ENCODE peak calls at places on chromosomes 6 and 20, in five cellular contexts. Q, K, A, Y and M are unnamed samples. For H3K4me1, the result is how much of the 10 kb centered on the place peaks cover.

GRCh38 chr6:158837684-158838625 is 18.8 kb upstream of the EZR start:
- DNase-seq in A (peak), Q (no peak), Y (no peak), K (no peak), M (no peak)

GRCh38 chr6:54586251-54586650 is 260.3 kb upstream of the FAM83B start:
- DNase-seq in A (no peak), Y (no peak), Q (no peak), K (no peak), M (no peak)

GRCh38 chr6:84027340-84028183 is 6.0 kb upstream of the MRAP2 start:
- DNase-seq in K (no peak), Q (no peak), A (peak), Y (peak), M (no peak)

GRCh38 chr6:31928672-31928939 is 1.1 kb downstream of the C2 start:
- DNase-seq in A (no peak), Y (no peak), K (no peak), Q (no peak), M (no peak)

GRCh38 chr6:7827142-7827541 is 83.4 kb downstream of the TXNDC5 start:
- DNase-seq in A (peak), Y (no peak), Q (no peak), K (no peak), M (peak)

GRCh38 chr6:138404666-138405337 is 779 bp downstream of the HEBP2 start:
- DNase-seq in Q (no peak), K (peak), A (peak), Y (peak), M (peak)

GRCh38 chr6:130313206-130313605 is 52.6 kb upstream of the TMEM200A start:
- DNase-seq in A (no peak), K (no peak), Q (no peak), Y (no peak), M (no peak)

GRCh38 chr20:35657271-35657670 is 7.4 kb downstream of the CPNE1 start:
- DNase-seq in Q (no peak), Y (no peak), K (no peak), A (no peak), M (no peak)

DNA sequence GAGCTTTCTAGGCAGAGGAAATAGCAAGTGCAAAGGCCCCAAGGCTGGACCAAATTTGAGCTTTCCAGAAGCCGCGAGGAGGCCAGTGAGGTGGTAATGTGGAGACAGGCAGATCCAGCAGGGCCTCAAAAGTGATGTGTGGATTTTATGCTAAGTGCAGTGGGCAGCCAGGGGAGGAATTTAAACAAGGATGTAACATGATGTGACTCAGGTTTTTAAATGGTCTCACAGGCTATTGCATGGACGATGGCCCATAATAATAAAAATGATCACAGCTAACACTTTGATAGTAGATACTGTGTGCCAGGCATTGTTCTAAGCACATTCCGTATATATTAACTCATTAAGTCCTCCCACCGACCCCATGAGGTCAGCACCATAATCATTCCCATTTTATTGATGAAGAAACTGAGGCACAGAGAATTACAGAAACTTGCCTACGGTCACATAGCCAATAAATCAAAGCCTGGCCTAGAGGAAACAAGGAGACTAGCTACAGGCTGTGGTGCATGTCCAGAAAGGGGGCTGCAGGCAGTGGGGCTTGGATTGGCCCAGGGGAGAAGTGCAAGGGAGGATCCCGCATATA is 18.0 kb upstream of the PREX1 start:
- DNase-seq in Y (no peak), A (no peak), Q (no peak), K (no peak), M (no peak)
- H3K4me1 ChIP-seq in Y (under half), A (under half), Q (under half), K (under half), M (under half)

DNA sequence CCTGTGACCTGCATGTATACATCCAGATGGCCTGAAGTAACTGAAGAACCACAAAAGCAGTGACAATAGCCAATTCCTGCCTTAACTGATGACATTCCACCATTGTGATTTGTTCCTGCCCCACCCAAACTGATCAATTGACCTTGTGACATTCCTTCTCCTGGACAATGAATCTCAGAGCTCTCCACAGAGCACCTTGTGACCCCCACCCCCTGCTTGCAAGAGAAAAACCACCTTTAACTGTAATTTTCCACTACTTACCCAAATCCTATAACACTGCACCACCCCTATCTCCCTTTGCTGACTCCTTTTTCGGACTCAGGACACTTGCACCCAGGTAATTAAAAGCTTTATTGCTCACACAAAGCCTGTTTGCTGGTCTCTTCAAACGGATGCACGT is 302.7 kb upstream of the GJE1 start:
- DNase-seq in A (no peak), Q (peak), Y (no peak), K (no peak), M (no peak)
- H3K27ac ChIP-seq in A (no peak), Q (peak), Y (no peak), K (no peak), M (no peak)

GRCh38 chr6:25314776-25315175 is 35.6 kb downstream of the CARMIL1 start:
- DNase-seq in Q (no peak), Y (no peak), A (no peak), K (no peak), M (no peak)
- H3K4me1 ChIP-seq in Q (under half), Y (under half), A (under half), K (under half), M (under half)

DNA sequence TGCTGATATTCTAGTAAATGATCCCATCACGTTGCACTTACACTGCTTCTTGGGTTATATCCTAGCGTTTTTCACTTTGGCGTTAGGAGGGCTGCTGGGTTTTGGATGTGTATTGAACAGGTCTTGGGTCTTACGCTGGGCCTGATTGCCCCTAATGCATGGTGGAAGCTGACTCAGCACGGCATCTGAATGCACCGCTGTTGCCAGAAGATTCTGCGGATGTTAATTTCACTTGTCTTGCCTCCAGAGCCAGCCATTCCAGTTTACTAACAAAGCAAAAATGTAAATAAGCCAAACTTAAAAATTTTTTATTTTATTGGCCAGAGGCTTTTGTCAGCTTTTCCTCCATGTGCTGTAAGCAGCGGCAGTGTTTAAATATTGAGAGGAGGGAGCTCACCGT is 233.5 kb downstream of the TMEM242 start:
- DNase-seq in Y (no peak), A (no peak), Q (no peak), K (no peak), M (no peak)
- H3K27ac ChIP-seq in Y (no peak), A (no peak), Q (peak), K (no peak), M (peak)

GRCh38 chr20:57440678-57441509 is 49.7 kb downstream of the RBM38 start:
- DNase-seq in Q (no peak), Y (peak), A (peak), K (peak), M (peak)
- H3K4me1 ChIP-seq in Q (under half), Y (under half), A (under half), K (under half), M (half or more)

GRCh38 chr20:43776691-43777090 is 49.9 kb upstream of the GTSF1L start:
- DNase-seq in A (no peak), Y (no peak), Q (no peak), K (no peak), M (no peak)
- H3K27ac ChIP-seq in A (no peak), Y (no peak), Q (no peak), K (no peak), M (no peak)

DNA sequence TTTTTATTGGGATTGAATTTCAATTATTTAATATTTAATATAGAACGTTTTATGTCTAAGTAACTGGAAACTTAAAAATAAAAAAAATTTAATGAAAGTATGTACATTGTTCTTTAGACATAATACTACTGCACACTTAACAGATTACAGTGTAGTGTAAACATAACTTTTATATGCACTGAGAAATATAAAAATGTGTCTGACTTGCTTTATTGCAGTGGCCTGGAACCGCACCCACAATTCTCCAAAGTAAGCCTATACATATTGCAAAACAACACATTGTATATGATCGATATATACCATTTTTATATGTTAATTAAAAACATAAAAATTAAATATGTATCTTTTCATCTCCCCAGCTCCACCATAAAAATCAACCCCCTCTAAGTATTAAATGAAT is 42.8 kb downstream of the GFOD1 start:
- DNase-seq in Q (no peak), Y (no peak), A (no peak), K (no peak), M (no peak)
- H3K4me1 ChIP-seq in Q (under half), Y (under half), A (under half), K (half or more), M (under half)

DNA sequence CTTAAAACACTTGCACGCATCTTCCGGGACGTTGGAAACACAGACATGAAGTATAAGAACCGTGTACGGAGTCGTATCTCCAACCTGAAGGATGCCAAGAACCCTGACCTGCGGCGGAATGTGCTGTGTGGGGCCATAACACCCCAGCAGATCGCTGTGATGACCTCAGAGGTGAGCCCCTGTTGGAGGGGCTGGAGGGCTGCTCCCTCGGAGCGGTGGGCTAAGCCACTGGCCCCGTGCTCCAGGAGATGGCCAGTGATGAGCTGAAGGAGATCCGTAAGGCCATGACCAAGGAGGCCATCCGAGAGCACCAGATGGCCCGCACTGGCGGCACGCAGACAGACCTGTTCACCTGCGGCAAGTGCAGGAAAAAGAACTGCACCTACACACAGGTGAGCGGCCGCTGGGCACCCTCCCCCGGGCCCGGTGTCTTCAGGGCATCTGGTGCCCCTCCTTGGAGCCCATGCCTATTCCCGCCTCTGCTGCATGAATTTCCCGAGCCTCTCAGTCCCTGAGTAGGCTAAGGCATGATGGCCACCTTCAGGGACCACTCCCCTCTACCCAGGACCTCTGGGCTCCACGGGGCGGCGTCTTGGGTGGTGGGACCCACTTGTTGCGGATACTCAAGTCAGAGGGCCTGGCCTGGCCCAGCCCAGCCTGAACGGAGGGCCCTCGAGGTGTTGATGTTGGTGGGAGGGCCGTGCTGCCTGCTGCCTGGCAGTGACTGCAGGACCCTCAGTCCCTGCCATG is 7.4 kb downstream of the TCEA2 start:
- DNase-seq in Q (no peak), A (no peak), K (peak), Y (no peak), M (no peak)
- H3K27ac ChIP-seq in Q (no peak), A (no peak), K (no peak), Y (no peak), M (no peak)